ENCODE peak calls at places on chromosome 11, in four cellular contexts. Y, G, U and R are unnamed samples.

GRCh38 chr11:33350287-33350686 is 93.1 kb downstream of the HIPK3 start:
- DNase-seq in U (no peak), G (no peak), Y (no peak), R (no peak)

GRCh38 chr11:72662036-72662435 is 12.2 kb downstream of the PDE2A start:
- DNase-seq in Y (no peak), U (no peak), G (no peak), R (no peak)

GRCh38 chr11:16805942-16806341 is 67.5 kb downstream of the C11orf58 start:
- DNase-seq in Y (peak), G (no peak), U (no peak), R (no peak)

GRCh38 chr11:91374794-91375193 is 849.8 kb upstream of the FAT3 start:
- DNase-seq in U (no peak), Y (no peak), G (no peak), R (no peak)

GRCh38 chr11:126886085-126886484 is 114.5 kb downstream of the KIRREL3 start:
- DNase-seq in Y (no peak), G (no peak), U (no peak), R (no peak)

GRCh38 chr11:2679011-2679676 is 20.6 kb downstream of the KCNQ1OT1 start:
- DNase-seq in Y (no peak), G (no peak), U (no peak), R (no peak)

GRCh38 chr11:122656073-122656630 is 630 bp downstream of the UBASH3B start:
- DNase-seq in Y (peak), G (peak), U (peak), R (peak)

GRCh38 chr11:57214494-57214893 is 22.6 kb downstream of the APLNR start:
- DNase-seq in Y (peak), U (no peak), G (no peak), R (no peak)

GRCh38 chr11:61777234-61778090 is 14.9 kb downstream of the TMEM258 start:
- DNase-seq in Y (no peak), G (peak), U (peak), R (no peak)

GRCh38 chr11:125295922-125296321 is 131.4 kb downstream of the PKNOX2 start:
- DNase-seq in U (no peak), Y (no peak), G (no peak), R (no peak)

DNA sequence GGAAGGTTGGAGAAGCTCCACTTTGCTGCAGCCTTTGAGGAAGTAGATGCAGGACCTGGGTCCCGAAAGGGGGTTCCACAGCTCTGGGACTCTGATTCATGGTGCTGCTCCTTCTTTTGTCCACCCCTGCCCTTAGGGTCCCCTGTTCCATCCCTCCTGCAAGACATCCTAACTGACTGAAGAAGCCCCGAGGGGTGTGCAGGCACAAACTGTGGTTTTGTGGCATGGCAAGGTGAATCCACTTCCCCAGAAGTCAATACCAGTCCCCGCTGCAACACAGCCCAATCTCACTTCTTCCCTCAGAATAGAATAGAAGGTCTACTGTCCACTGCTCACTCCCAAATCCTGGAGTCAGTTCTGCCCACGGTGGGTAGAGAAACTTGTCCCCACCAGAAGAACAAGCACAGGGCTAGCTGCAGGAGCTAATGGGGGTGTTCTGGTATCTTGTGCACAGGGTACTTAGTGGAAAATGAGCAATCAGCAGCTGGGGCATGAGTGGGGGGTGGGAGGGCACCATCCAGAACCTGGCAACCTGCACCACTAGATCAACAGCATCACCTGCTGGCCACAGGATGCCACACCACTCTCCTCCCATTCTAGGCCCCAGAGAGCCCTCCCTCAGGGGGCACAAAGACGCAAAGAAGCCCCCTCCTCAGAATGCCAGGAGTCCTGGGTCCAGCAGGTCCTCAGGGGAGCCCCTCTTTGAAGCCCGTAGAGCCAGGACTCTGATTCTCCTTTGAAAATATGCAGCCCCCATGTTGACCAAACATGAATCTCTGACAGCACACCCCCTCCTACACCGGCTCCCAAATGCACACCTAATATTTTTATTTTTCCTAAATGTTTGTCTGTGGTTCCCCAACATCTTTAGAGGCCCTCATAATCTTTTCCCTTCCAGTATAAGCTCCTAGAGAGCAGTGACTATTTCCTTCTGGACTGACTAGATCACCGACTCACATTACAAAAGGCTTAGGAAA is 14.1 kb downstream of the SPATA19 start:
- DNase-seq in G (no peak), U (no peak), Y (no peak), R (no peak)
- TF ChIP-seq CTCF in G (peak), U (no peak), Y (peak), R (peak)

DNA sequence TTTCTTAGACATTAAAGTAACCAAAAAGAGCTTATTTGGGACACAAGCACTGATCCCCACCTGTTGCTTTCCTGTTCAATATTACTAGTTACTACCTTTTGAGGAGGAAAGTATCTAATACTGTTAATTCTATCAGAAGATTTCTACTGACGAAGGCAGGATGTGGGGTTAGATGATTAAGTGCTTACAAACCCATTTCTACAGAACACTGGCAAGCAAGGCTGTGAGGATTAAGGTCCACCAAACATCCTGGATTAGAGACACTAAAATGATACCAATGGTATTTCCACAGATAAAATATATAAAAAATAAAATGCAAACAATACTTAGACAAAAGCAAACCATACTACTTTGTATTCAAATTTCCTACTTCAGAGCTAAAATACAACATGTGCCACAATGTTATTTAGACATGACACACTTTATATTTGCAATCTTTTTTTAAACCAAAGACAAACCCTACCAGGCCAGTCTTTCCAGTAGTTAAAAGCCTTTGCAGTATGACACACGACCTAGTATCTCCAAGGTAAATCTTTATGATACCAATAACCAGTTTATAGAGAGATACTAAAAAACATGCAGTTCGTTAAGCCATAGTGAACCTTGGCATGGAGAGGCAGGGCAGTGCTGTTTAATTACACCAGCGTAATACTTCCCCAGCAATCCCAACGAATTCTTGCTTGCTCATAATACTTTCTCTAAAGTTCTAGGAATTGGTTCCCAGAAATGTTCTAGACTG is 71.2 kb upstream of the TP53AIP1 start:
- DNase-seq in U (peak), G (no peak), Y (no peak), R (no peak)
- TF ChIP-seq CTCF in U (no peak), G (no peak), Y (no peak), R (no peak)

GRCh38 chr11:1448166-1448825 is 38.3 kb downstream of the MOB2 start:
- DNase-seq in Y (no peak), G (no peak), U (no peak), R (no peak)
- TF ChIP-seq CTCF in Y (no peak), G (no peak), U (no peak), R (no peak)

GRCh38 chr11:112357488-112357887 is 96.8 kb upstream of the PLET1 start:
- DNase-seq in U (no peak), G (no peak), Y (no peak), R (no peak)

GRCh38 chr11:112361396-112361795 is 100.7 kb upstream of the PLET1 start:
- DNase-seq in U (no peak), Y (no peak), G (no peak), R (no peak)

GRCh38 chr11:112352907-112353306 is 92.2 kb upstream of the PLET1 start:
- DNase-seq in G (no peak), Y (peak), U (no peak), R (peak)

GRCh38 chr11:112354364-112354763 is 93.7 kb upstream of the PLET1 start:
- DNase-seq in G (no peak), Y (no peak), U (no peak), R (no peak)

GRCh38 chr11:112355726-112356125 is 95.1 kb upstream of the PLET1 start:
- DNase-seq in G (no peak), U (peak), Y (peak), R (peak)
- TF ChIP-seq CTCF in G (peak), U (no peak), Y (peak), R (no peak)